ENCODE peak calls at places on chromosomes 6 and 20, in ten cellular contexts. G, W, T, E, S, C, H, P, J and X are unnamed samples.

GRCh38 chr20:6142348-6142993 is 19.6 kb upstream of the FERMT1 start:
- DNase-seq in E (peak; percentile 33), S (no peak), J (peak; percentile 51), C (peak; percentile 85), G (peak; percentile 58), P (peak; percentile 31), W (no peak), H (peak; percentile 67), T (no peak), X (peak; percentile 35)

GRCh38 chr6:37550436-37550835 is 50.7 kb upstream of the CCDC167 start:
- DNase-seq in W (no peak), T (no peak), E (no peak), C (no peak), G (no peak), H (no peak), S (no peak), J (no peak), P (no peak), X (no peak)

GRCh38 chr6:14804444-14805210 is 441.2 kb upstream of the JARID2 start:
- DNase-seq in T (no peak), G (no peak), P (peak; percentile 8), C (peak; percentile 28), S (peak; percentile 85), W (no peak), J (peak; percentile 96), H (no peak), E (peak; percentile 61), X (no peak)

GRCh38 chr6:167140589-167141474 is 16.9 kb downstream of the GPR31 start:
- DNase-seq in P (no peak), E (no peak), S (no peak), W (no peak), C (no peak), J (no peak), H (no peak), T (no peak), G (no peak), X (no peak)

GRCh38 chr6:26576929-26577719 is 19.6 kb upstream of the ABT1 start:
- DNase-seq in S (no peak), T (peak; percentile 30), J (no peak), P (no peak), E (peak; percentile 51), C (no peak), H (no peak), G (no peak), W (no peak), X (peak; percentile 48)

GRCh38 chr6:25034477-25034876 is 98.7 kb upstream of the RIPOR2 start:
- DNase-seq in E (no peak), P (no peak), G (no peak), T (no peak), W (no peak), C (no peak), J (no peak), H (no peak), S (no peak), X (no peak)

GRCh38 chr20:5643936-5644335 is 106.3 kb upstream of the SHLD1 start:
- DNase-seq in S (no peak), E (no peak), W (no peak), H (no peak), T (no peak), C (no peak), J (no peak), P (no peak), G (no peak), X (no peak)

GRCh38 chr6:134410531-134410930 is 92.6 kb upstream of the SGK1 start:
- DNase-seq in G (no peak), J (no peak), W (no peak), C (no peak), P (no peak), T (no peak), E (no peak), S (no peak), H (no peak), X (no peak)

GRCh38 chr6:169529931-169530761 is 171.7 kb downstream of the WDR27 start:
- DNase-seq in E (peak; percentile 59), J (no peak), W (no peak), G (no peak), S (no peak), H (no peak), P (peak; percentile 85), T (no peak), C (no peak), X (no peak)

GRCh38 chr20:58701431-58702160 is 9.0 kb downstream of the NPEPL1 start:
- DNase-seq in T (no peak), S (no peak), E (no peak), H (no peak), P (no peak), C (no peak), G (no peak), J (no peak), W (no peak), X (no peak)

GRCh38 chr6:81748946-81749345 is 3.5 kb downstream of the TENT5A start:
- DNase-seq in H (no peak), W (no peak), T (no peak), E (no peak), G (no peak), P (no peak), S (no peak), J (no peak), C (no peak), X (no peak)

GRCh38 chr6:42915737-42916136 is at the start of gene PTCRA:
- DNase-seq in P (no peak), H (peak; percentile 31), J (no peak), E (no peak), S (no peak), G (peak; percentile 71), T (no peak), C (no peak), W (no peak), X (no peak)

GRCh38 chr6:162856885-162857284 is 129.1 kb downstream of the PACRG start:
- DNase-seq in W (no peak), T (no peak), H (no peak), P (peak; percentile 58), C (peak; percentile 56), J (peak; percentile 50), E (no peak), S (no peak), G (peak; percentile 28), X (peak; percentile 85)